ENCODE peak calls at places on chromosome 6, in five cellular contexts. D, R, Y, M and J are unnamed samples.

GRCh38 chr6:129104560-129104959 is 221.6 kb downstream of the LAMA2 start:
- DNase-seq in D (no peak), Y (no peak), M (no peak), R (no peak), J (no peak)

GRCh38 chr6:117354671-117355070 is 71.1 kb downstream of the ROS1 start:
- DNase-seq in Y (no peak), D (no peak), M (no peak), R (no peak), J (no peak)

GRCh38 chr6:30007132-30007764 is 53.8 kb upstream of the POLR1H start:
- DNase-seq in Y (no peak), R (no peak), M (peak), D (peak), J (no peak)

GRCh38 chr6:36947570-36948351 is 6.8 kb upstream of the PI16 start:
- DNase-seq in D (no peak), Y (no peak), R (peak), M (no peak), J (no peak)

GRCh38 chr6:166572370-166573261 is 13.9 kb downstream of the RAMACL start:
- DNase-seq in Y (no peak), D (no peak), M (peak), R (peak), J (peak)

GRCh38 chr6:159838020-159838744 is 38.1 kb downstream of the PNLDC1 start:
- DNase-seq in M (no peak), D (no peak), R (no peak), Y (no peak), J (no peak)

GRCh38 chr6:108686896-108687295 is 126.2 kb downstream of the FOXO3 start:
- DNase-seq in D (peak), Y (no peak), R (no peak), M (no peak), J (no peak)

GRCh38 chr6:126176266-126176665 is 163.6 kb upstream of the CENPW start:
- DNase-seq in M (no peak), Y (no peak), D (no peak), R (peak), J (peak)

GRCh38 chr6:21132856-21133610 is 460.5 kb upstream of the SOX4 start:
- DNase-seq in D (no peak), Y (no peak), M (no peak), R (no peak), J (peak)

GRCh38 chr6:150573041-150573681 is 26.5 kb upstream of the PLEKHG1 start:
- DNase-seq in R (no peak), D (peak), M (no peak), Y (peak), J (peak)

GRCh38 chr6:120211955-120212792 is 862.6 kb upstream of the MAN1A1 start:
- DNase-seq in D (peak), M (no peak), R (no peak), Y (no peak), J (peak)

GRCh38 chr6:8906699-8907098 is 471.4 kb upstream of the SLC35B3 start:
- DNase-seq in D (no peak), Y (no peak), R (no peak), M (no peak), J (no peak)

GRCh38 chr6:122654016-122654415 is 43.8 kb downstream of the PKIB start:
- DNase-seq in D (no peak), Y (no peak), M (no peak), R (no peak), J (no peak)

GRCh38 chr6:160974304-160974771 is 17.2 kb upstream of the MAP3K4 start:
- DNase-seq in R (peak), D (peak), M (no peak), Y (no peak), J (peak)

GRCh38 chr6:158631678-158632537 is 12.6 kb downstream of the DYNLT1 start:
- DNase-seq in Y (no peak), D (peak), R (peak), M (no peak), J (peak)

GRCh38 chr6:134725590-134725989 is 224.3 kb downstream of the ALDH8A1 start:
- DNase-seq in Y (no peak), R (no peak), M (no peak), D (no peak), J (peak)

GRCh38 chr6:153167026-153167891 is 36.2 kb upstream of the RGS17 start:
- DNase-seq in M (no peak), R (peak), Y (no peak), D (peak), J (peak)

GRCh38 chr6:45718901-45719300 is 296.8 kb downstream of the CLIC5 start:
- DNase-seq in Y (no peak), M (no peak), D (peak), R (peak), J (no peak)

GRCh38 chr6:119331676-119332286 is 17.8 kb downstream of the MAN1A1 start:
- DNase-seq in D (no peak), Y (no peak), M (no peak), R (no peak), J (no peak)

GRCh38 chr6:1381397-1382330 is 7.7 kb upstream of the FOXF2 start:
- DNase-seq in Y (peak), D (peak), M (peak), R (no peak), J (no peak)

GRCh38 chr6:27814665-27815424 is 97.4 kb downstream of the OR2B2 start:
- DNase-seq in R (peak), Y (peak), M (peak), D (peak), J (peak)

GRCh38 chr6:75479712-75480111 is 13.9 kb downstream of the FILIP1 start:
- DNase-seq in R (no peak), D (no peak), M (no peak), Y (no peak), J (no peak)

GRCh38 chr6:121639041-121639440 is 203.6 kb downstream of the GJA1 start:
- DNase-seq in D (peak), R (no peak), Y (no peak), M (no peak), J (no peak)

GRCh38 chr6:33017024-33017423 is 7.6 kb upstream of the HLA-DOA start:
- DNase-seq in M (no peak), R (no peak), D (no peak), Y (no peak), J (no peak)

GRCh38 chr6:33010356-33010755 is 965 bp upstream of the HLA-DOA start:
- DNase-seq in M (no peak), R (no peak), D (no peak), Y (no peak), J (no peak)

GRCh38 chr6:33014841-33015634 is 5.6 kb upstream of the HLA-DOA start:
- DNase-seq in D (peak), R (peak), Y (peak), M (no peak), J (peak)

GRCh38 chr6:33015798-33016197 is 6.4 kb upstream of the HLA-DOA start:
- DNase-seq in M (no peak), D (no peak), R (no peak), Y (no peak), J (no peak)

GRCh38 chr6:33013608-33014007 is 4.2 kb upstream of the HLA-DOA start:
- DNase-seq in R (no peak), Y (no peak), D (no peak), M (no peak), J (no peak)
- H3K4me3 ChIP-seq in R (no peak), Y (no peak), D (no peak), M (no peak), J (no peak)

GRCh38 chr6:47007657-47008396 is 34.3 kb downstream of the ADGRF1 start:
- DNase-seq in M (no peak), D (no peak), Y (no peak), R (no peak), J (no peak)
- H4K91ac ChIP-seq in M (no peak), D (no peak), Y (no peak), R (no peak), J (no peak)

DNA sequence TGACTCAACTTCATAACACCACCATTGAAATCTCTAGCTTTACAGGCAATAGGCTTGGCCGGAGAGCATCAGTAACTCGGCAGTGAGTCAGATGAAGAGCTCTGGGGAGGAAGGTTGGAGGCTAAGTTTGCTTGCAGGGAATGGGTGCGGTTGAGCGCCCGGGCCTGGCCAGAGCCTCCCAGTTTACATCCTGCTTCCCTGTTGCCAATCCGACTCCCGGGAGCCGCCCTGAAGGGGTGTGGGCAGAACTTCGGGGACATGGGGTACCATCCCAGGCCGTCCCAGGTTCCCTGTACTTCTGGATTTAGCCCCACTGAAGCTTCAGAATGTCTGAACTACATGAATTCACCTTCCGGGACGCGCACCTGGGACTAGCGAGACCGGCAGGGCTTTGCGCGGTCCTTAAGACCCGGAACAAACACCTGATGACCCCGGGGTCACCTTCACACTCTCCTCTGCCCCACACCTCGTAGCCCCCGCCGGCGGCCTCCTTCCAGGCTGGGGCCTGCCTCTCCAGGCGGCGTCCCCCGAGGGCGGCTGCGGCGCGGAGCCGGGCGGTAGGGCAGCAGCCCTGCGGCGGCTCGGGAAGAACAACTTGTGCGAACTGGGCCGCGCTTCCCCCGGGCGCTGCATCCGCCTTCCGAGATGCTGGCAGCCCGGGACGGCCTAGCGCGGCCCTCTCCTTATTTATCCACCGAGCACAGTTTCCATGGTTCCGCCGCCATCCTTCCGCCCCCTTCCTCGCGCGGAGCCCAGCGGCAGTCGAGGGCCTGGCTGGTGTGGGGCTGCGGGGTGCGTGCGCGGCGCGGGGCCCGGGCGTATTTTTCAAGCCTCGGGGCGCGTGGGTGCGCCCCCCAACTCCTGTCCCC is 56.6 kb upstream of the RREB1 start:
- DNase-seq in R (peak), D (peak), Y (peak), M (peak), J (peak)
- H3K23ac ChIP-seq in R (no peak), D (no peak), Y (no peak), M (no peak), J (no peak)

GRCh38 chr6:44002591-44003344 is 124.5 kb downstream of the MRPL14 start:
- DNase-seq in Y (no peak), M (peak), R (peak), D (peak), J (peak)

GRCh38 chr6:44004625-44005506 is 122.4 kb downstream of the MRPL14 start:
- DNase-seq in D (no peak), R (peak), Y (no peak), M (no peak), J (peak)

GRCh38 chr6:44002071-44002590 is 125.1 kb downstream of the MRPL14 start:
- DNase-seq in R (no peak), Y (peak), D (peak), M (no peak), J (peak)

GRCh38 chr6:44004136-44004535 is 123.1 kb downstream of the MRPL14 start:
- DNase-seq in R (no peak), Y (no peak), M (no peak), D (no peak), J (no peak)

DNA sequence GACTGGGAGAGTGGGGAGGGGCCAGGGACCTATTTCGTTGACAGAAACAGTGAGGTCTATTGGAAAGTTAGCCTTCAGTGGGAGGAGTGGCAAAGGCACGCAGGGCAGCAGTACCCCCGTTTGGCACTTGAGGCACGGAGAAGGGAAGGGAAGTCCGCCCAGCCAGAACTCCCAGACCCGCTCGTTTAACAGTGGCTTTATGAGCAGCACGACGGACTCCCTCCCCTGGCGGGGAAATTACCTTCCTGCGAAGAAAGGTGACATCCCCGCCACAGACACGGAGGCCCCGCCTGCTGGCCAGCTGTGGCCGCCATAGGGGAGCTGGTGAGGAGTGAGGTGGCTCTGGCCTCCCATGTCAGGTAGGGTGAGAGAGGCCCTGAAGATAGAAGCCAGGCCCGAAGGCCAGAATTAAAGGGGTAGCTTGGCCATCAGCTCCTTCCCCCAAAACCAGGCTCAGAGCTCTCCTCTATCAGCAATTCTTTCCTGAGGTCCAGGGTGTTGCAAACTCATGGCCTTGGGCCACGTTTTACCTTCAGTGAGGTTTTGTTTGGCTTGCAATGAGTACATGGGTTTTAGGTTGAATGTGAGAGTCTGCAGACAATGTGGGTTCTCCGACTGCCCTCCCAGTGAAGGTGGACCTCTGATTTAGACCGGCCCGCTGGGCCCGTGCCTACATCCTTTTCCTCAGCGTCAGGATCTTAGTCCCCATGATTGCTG is 123.7 kb downstream of the MRPL14 start:
- DNase-seq in R (no peak), M (peak), D (peak), Y (no peak), J (no peak)
- H3K4me3 ChIP-seq in R (no peak), M (peak), D (no peak), Y (no peak), J (peak)

DNA sequence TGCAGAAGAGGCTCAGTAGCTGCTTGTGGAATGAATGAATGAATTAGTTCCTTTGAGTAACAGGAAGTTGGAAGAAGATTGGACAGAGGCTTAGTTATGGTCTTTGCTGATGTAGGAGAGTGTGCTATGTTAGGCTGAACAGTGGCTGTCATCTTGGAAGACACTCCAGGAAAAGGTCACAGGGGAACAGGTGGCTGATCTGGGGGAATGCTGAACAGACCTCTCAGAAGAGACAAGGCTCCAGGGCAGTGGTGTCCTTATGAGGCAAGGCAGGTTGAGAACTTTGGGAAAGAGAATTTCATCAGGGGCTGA is 62.3 kb downstream of the UTRN start:
- DNase-seq in M (no peak), R (no peak), Y (no peak), D (no peak), J (no peak)
- H4K91ac ChIP-seq in M (no peak), R (peak), Y (no peak), D (no peak), J (no peak)

DNA sequence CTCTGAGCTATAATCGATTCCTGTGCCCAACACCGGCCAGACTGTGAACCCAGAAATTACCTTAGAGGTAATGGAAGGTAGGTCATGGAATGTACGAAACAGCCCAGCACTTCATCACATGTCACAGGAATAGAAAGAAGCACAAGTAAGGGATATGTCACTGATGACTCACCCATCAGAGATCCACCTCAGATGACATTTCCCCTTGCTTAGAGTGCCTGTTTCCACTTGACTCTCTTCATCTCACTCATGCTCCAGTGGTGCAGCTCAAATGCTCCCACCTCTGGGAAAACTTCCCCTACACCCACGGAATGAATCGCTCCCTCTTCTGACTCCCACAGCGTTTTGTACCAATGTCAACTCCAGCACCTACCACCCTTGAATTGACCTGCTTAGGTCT is 381.6 kb upstream of the CNR1 start:
- DNase-seq in M (no peak), Y (no peak), R (no peak), D (no peak), J (no peak)
- H3K23ac ChIP-seq in M (no peak), Y (no peak), R (no peak), D (no peak), J (no peak)

GRCh38 chr6:24844903-24845302 is 46.2 kb upstream of the ARMH2 start:
- DNase-seq in R (no peak), D (no peak), Y (no peak), M (no peak), J (no peak)
- H3K4me3 ChIP-seq in R (no peak), D (no peak), Y (no peak), M (no peak), J (no peak)

DNA sequence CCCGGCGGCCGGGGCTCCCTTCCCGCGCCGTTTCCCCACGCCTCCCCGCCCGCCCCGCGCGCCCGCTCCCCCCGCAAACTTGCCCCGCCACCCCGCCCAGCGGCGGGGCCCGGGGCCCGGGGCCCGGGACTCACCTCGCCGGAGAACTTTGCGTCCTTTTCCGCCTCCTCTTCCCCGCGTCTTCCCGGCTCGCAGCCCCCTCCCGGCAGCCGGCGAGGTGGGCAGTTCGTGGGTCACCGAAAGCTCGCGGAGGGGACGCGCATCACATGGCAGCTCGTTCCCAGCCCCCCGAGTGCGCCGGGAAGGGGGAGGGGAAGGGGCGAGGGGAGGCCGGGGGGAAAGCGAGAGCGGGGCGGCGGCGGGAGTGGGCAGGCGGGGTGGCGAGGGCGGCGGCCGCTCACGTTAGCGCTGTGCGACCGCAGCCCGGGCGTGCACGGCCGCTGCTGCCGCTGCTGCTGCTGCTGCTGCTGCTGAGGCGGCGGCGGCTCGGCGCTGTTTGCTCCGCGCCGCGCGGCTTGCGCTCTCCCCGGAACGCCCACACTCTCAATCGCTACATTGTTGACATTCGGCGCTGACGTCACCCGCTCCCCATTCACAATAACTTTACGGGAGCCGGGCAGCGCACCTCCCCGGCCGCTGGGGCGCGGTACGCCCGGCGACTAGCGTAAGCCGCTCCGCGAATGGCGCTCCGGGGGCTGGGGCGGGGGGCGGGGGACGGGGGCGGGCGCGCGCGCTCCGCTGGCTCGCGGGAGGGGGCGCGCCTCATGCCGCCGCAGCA is at the start of gene BACH2:
- DNase-seq in M (peak), R (peak), D (peak), Y (peak), J (peak)
- H4K91ac ChIP-seq in M (peak), R (no peak), D (peak), Y (peak), J (no peak)

GRCh38 chr6:17677602-17678001 is 29.1 kb downstream of the NUP153 start:
- DNase-seq in R (no peak), M (no peak), D (no peak), Y (no peak), J (no peak)

GRCh38 chr6:17684134-17684533 is 22.6 kb downstream of the NUP153 start:
- DNase-seq in R (no peak), M (no peak), Y (no peak), D (no peak), J (no peak)

GRCh38 chr6:17679726-17680125 is 27.0 kb downstream of the NUP153 start:
- DNase-seq in M (no peak), Y (no peak), D (peak), R (no peak), J (no peak)
- H3K23ac ChIP-seq in M (no peak), Y (no peak), D (no peak), R (no peak), J (no peak)

GRCh38 chr6:79057746-79058145 is 20.3 kb downstream of the PHIP start:
- DNase-seq in R (peak), D (no peak), Y (no peak), M (no peak), J (no peak)
- H3K4me3 ChIP-seq in R (no peak), D (no peak), Y (no peak), M (no peak), J (no peak)